ENCODE peak calls at places on chromosomes 7 and 10, in five cellular contexts. V is A549, R is HepG2, S is H1, Z is SK-N-SH. A is an unnamed sample.

GRCh38 chr7:126057979-126058378 is 1128.4 kb upstream of the POT1 start:
- DNase-seq in Z (no peak), S (no peak), V (no peak), R (no peak), A (no peak)

GRCh38 chr10:60883187-60883586 is 60.8 kb downstream of the RHOBTB1 start:
- DNase-seq in V (peak), S (no peak), Z (peak), R (peak), A (no peak)

GRCh38 chr7:20787658-20788057 is 972 bp upstream of the SP8 start:
- DNase-seq in V (no peak), S (no peak), R (no peak), Z (no peak), A (no peak)

GRCh38 chr10:58662314-58662713 is 149.6 kb downstream of the BICC1 start:
- DNase-seq in Z (no peak), V (peak), R (peak), S (no peak), A (no peak)

GRCh38 chr7:37987732-37988131 is 67.3 kb downstream of the EPDR1 start:
- DNase-seq in R (no peak), S (no peak), V (peak), Z (no peak), A (no peak)

GRCh38 chr10:102919992-102920736 is 2.1 kb downstream of the CNNM2 start:
- DNase-seq in R (peak), Z (no peak), V (no peak), S (no peak), A (peak)

GRCh38 chr7:45086348-45087065 is 2.3 kb downstream of the NACAD start:
- DNase-seq in S (no peak), Z (no peak), V (no peak), R (no peak), A (no peak)

GRCh38 chr7:40329601-40330153 is 194.9 kb downstream of the SUGCT start:
- DNase-seq in Z (peak), V (peak), R (peak), S (no peak), A (no peak)

GRCh38 chr7:100208911-100209408 is 10.8 kb upstream of the PVRIG start:
- DNase-seq in R (no peak), V (no peak), Z (no peak), S (no peak), A (no peak)

GRCh38 chr7:120877706-120878105 is 19.8 kb upstream of the TSPAN12 start:
- DNase-seq in Z (no peak), S (no peak), V (no peak), R (no peak), A (no peak)

GRCh38 chr7:15720849-15721471 is 34.5 kb upstream of the MEOX2 start:
- DNase-seq in V (peak), Z (peak), R (peak), S (no peak), A (peak)

GRCh38 chr10:14153570-14154055 is 177.1 kb downstream of the FRMD4A start:
- DNase-seq in R (no peak), V (peak), Z (no peak), S (no peak), A (peak)

GRCh38 chr7:96982586-96982985 is 22.8 kb upstream of the DLX6 start:
- DNase-seq in V (no peak), S (no peak), R (peak), Z (no peak), A (no peak)

GRCh38 chr7:81484266-81484665 is 285.6 kb downstream of the HGF start:
- DNase-seq in V (no peak), R (peak), S (no peak), Z (no peak), A (peak)

DNA sequence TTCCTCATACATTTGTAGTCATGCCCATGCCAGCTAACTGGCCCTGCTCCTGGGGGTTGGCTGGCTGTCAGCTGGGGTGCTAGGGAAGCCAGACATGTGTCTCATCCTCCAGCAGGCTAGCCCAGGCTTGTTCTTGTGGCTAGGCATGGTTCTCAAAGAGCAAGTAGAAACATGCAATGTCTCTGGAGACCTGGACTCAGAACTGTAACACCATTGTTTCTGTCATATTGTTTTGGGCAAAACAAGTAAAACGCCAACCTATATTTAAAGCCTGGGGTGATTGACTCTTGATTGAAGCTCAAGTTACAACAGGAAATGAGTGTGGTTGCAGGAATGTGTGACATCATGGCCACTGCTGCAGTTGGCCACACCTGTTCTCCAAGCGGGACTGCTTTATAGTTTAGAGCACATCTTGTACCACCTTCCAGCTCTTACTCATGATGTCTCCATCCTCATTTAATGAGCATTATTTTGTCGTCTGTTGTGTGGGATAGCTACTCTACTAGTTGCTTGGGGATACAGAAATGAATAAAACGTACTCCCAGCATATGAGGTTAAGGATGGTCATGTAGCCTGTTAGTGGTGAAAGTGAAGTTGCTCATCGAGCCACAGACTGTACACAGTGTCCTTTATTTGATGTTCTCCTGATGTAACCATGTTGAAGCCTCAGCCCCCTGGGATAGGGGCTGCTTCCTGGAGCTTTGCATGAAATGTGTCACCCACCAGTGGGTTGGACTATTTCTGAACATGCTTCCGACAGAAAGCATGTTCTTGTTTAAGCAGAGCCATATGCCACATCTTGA is 168.4 kb downstream of the SORCS3 start:
- DNase-seq in Z (no peak), V (peak), R (peak), S (peak), A (no peak)
- TF ChIP-seq MAX in Z (no peak), V (no peak), R (no peak), S (no peak), A (no peak)

GRCh38 chr10:118218562-118218961 is 123.6 kb downstream of the FAM204A start:
- DNase-seq in Z (no peak), R (no peak), V (no peak), S (no peak), A (no peak)

GRCh38 chr10:118213456-118213855 is 128.7 kb downstream of the FAM204A start:
- DNase-seq in V (no peak), R (no peak), Z (no peak), S (no peak), A (no peak)

GRCh38 chr10:118216526-118217035 is 125.5 kb downstream of the FAM204A start:
- DNase-seq in S (no peak), V (no peak), R (no peak), Z (no peak), A (no peak)

GRCh38 chr10:118214751-118215150 is 127.4 kb downstream of the FAM204A start:
- DNase-seq in R (no peak), S (no peak), V (no peak), Z (no peak), A (no peak)

GRCh38 chr10:118216071-118216470 is 126.1 kb downstream of the FAM204A start:
- DNase-seq in S (no peak), R (no peak), V (no peak), Z (no peak), A (no peak)
- TF ChIP-seq USF2 in S (no peak), R (no peak), V (no peak), Z (no peak), A (no peak)

DNA sequence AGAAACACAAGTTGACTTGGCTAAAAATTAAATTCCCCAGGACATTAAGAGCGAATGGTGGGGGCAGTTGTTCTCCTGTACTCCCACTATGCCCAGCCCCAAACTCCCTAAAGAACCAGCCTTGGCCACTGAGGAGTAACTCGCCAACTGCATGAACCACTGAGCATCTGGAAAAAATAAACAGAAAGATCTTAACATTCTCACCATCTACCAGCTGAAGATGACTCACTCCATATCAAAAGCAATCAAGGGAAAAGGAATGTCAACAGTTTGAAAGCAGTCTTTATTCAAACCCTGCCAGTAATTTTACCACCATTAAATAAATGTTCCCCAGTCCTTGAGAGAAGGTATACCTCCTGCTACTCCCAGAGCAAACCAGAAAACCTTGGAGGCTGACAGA is 45.4 kb downstream of the CTTNBP2 start:
- DNase-seq in S (no peak), R (no peak), Z (no peak), V (no peak), A (no peak)
- TF ChIP-seq MAX in S (no peak), R (no peak), Z (no peak), V (no peak), A (no peak)

DNA sequence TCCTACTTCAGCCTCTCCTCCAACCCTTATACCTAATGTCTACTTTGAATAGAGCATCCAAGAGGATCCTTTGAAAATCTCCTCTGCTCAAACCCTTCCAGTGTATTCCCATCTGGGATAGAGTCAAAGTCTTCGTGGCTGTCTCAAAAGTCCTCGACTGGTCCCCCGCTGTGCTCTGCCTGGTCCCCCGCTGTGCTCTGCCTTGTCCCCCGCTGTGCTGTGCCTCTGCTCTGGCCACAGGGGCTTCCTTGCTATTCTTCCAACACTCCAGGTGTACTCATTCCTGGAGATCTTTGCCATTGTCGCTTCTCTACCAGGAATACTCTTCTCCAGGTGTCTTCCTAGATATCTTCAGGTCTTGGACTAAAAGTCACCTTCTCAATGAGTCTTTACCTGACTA is 36.1 kb upstream of the COMMD3 start:
- DNase-seq in V (no peak), S (no peak), R (no peak), Z (no peak), A (peak)
- TF ChIP-seq USF2 in V (no peak), S (no peak), R (no peak), Z (no peak), A (no peak)

GRCh38 chr7:131606346-131607290 is 50.2 kb upstream of the PODXL start:
- DNase-seq in V (no peak), Z (no peak), R (no peak), S (no peak), A (no peak)
- TF ChIP-seq MAX in V (no peak), Z (no peak), R (no peak), S (peak), A (no peak)

DNA sequence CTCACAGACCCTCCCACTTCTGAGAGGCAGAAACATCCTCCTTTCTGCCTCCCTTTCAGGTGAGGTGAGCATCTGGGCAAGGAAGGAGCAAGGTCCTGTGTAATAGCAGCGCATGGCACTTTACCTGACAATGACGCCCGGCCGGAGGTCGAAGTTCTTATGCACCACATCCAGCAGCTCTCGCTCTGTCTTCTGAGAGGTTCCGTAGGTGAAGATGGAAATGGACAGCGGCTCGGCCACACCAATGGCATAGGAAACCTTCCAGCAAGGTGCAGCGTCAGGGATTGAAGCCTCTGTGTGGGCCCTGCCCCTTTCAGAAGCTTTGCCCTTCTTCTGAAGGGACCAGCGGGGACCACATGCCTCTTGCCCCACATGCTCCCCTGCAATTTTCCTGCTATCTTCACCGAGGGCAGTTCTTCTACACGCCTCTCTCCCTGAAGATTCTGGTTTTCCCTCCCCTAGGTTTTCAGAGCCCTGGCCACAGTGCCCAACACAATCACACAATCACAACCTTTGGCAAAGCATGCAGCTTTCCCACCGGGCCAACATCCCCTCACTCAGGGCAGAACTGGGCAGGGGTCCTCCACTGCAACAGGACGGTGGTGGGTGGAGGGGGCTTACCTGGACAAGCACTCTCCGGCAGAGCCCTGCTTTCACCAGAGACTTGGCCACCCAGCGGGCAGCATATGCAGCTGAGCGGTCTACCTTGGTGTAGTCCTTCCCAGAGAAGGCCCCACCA is 14.9 kb downstream of the MAT1A start:
- DNase-seq in S (no peak), Z (no peak), V (no peak), R (no peak), A (no peak)
- TF ChIP-seq USF2 in S (no peak), Z (no peak), V (no peak), R (no peak), A (no peak)

GRCh38 chr7:92833024-92833765 is 3.2 kb downstream of the CDK6 start:
- DNase-seq in S (peak), V (peak), R (peak), Z (peak), A (peak)
- TF ChIP-seq MAX in S (peak), V (peak), R (peak), Z (peak), A (peak)

GRCh38 chr10:100600218-100600617 is 64.5 kb downstream of the HIF1AN start:
- DNase-seq in V (no peak), R (no peak), Z (no peak), S (no peak), A (no peak)

DNA sequence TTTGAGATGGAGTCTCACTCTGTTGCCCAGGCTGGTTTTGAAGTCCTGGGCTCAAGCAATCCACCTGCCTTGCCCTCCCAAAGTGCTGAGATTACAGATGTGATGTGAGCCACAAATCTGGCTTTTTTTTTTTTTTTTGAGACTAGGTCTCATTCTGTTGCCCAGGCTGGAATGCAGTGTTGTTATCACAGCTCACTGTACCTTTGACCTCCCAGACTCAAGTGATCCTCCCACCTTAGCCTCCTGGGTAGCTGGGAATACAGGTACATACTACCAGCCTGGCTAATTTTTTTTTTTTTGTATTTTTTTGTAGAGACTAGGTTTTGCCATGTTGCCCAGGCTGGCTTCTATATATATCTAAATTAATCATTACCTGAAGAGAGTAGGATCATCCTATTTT is 62.4 kb downstream of the HIF1AN start:
- DNase-seq in V (no peak), R (no peak), S (no peak), Z (no peak), A (no peak)
- TF ChIP-seq USF2 in V (no peak), R (no peak), S (no peak), Z (no peak), A (no peak)

GRCh38 chr7:93212881-93213280 is 13.4 kb downstream of the HEPACAM2 start:
- DNase-seq in R (no peak), S (no peak), V (no peak), Z (no peak), A (no peak)
- TF ChIP-seq MAX in R (no peak), S (no peak), V (no peak), Z (no peak), A (no peak)

A was measured in WTC11.